ENCODE peak calls at places on chromosomes 7 and 10, in seven cellular contexts. C is IMR-90, H is PC-3, E is hepatocyte, A is HCT116, R is fibroblast of lung, L is H9. M is an unnamed sample.

GRCh38 chr7:113548561-113548960 is 370.2 kb downstream of the PPP1R3A start:
- DNase-seq in C (no peak), H (no peak), E (no peak), A (no peak), R (no peak), L (no peak), M (no peak)

GRCh38 chr7:133780912-133781311 is 346.2 kb upstream of the LRGUK start:
- DNase-seq in C (no peak), H (no peak), E (no peak), A (no peak), R (no peak), L (no peak), M (no peak)

GRCh38 chr10:62082729-62083412 is 181.4 kb downstream of the ARID5B start:
- DNase-seq in C (peak; percentile 74), H (peak; percentile 69), E (no peak), A (no peak), R (peak; percentile 80), L (no peak), M (no peak)

GRCh38 chr10:69640196-69640980 is 10.3 kb downstream of the FAM241B start:
- DNase-seq in C (no peak), H (no peak), E (no peak), A (no peak), R (no peak), L (no peak), M (no peak)

GRCh38 chr10:126905776-126906703 is 812 bp downstream of the DOCK1 start:
- DNase-seq in C (peak; percentile 52), H (no peak), E (peak; percentile 56), A (no peak), R (peak; percentile 55), L (peak; percentile 69), M (peak; percentile 88)

GRCh38 chr10:114151486-114151885 is 22.5 kb downstream of the CCDC186 start:
- DNase-seq in C (peak; percentile 92), H (peak; percentile 81), E (no peak), A (peak; percentile 67), R (peak; percentile 51), L (no peak), M (no peak)

GRCh38 chr10:16828114-16828568 is 10.9 kb upstream of the RSU1 start:
- DNase-seq in C (peak; percentile 83), H (peak; percentile 74), E (peak; percentile 90), A (peak; percentile 83), R (peak; percentile 85), L (peak; percentile 78), M (peak; percentile 95)

GRCh38 chr10:27072436-27073114 is 27.7 kb downstream of the ANKRD26 start:
- DNase-seq in C (no peak), H (no peak), E (no peak), A (no peak), R (no peak), L (peak; percentile 73), M (peak; percentile 79)

GRCh38 chr7:6387734-6388294 is 59.9 kb downstream of the DAGLB start:
- DNase-seq in C (no peak), H (no peak), E (no peak), A (no peak), R (no peak), L (no peak), M (no peak)

GRCh38 chr7:7799138-7799537 is 80.7 kb upstream of the RPA3 start:
- DNase-seq in C (peak; percentile 61), H (peak; percentile 73), E (peak; percentile 42), A (no peak), R (peak; percentile 55), L (no peak), M (no peak)

GRCh38 chr7:118352854-118353453 is 128.4 kb downstream of the ANKRD7 start:
- DNase-seq in C (no peak), H (peak; percentile 56), E (peak; percentile 33), A (peak; percentile 52), R (peak; percentile 31), L (no peak), M (peak; percentile 32)

GRCh38 chr10:125017547-125018298 is 75.8 kb downstream of the ZRANB1 start:
- DNase-seq in C (no peak), H (no peak), E (no peak), A (no peak), R (no peak), L (no peak), M (no peak)

GRCh38 chr10:98295907-98296306 is 27.9 kb upstream of the LOXL4 start:
- DNase-seq in C (peak; percentile 49), H (peak; percentile 25), E (no peak), A (no peak), R (peak; percentile 31), L (no peak), M (peak; percentile 35)

GRCh38 chr10:97217299-97217698 is 31.5 kb upstream of the SLIT1 start:
- DNase-seq in C (no peak), H (no peak), E (no peak), A (no peak), R (no peak), L (no peak), M (no peak)

GRCh38 chr7:14207154-14207553 is 217.7 kb upstream of the ETV1 start:
- DNase-seq in C (no peak), H (no peak), E (no peak), A (no peak), R (no peak), L (no peak), M (no peak)

GRCh38 chr10:58969578-58969977 is 206.9 kb upstream of the PHYHIPL start:
- DNase-seq in C (no peak), H (no peak), E (no peak), A (no peak), R (no peak), L (no peak), M (no peak)

GRCh38 chr10:58963723-58964124 is 212.7 kb upstream of the PHYHIPL start:
- DNase-seq in C (no peak), H (no peak), E (no peak), A (no peak), R (no peak), L (peak; percentile 89), M (peak; percentile 88)

GRCh38 chr10:58963101-58963534 is 213.3 kb upstream of the PHYHIPL start:
- DNase-seq in C (no peak), H (peak; percentile 42), E (peak; percentile 28), A (no peak), R (no peak), L (peak; percentile 59), M (peak; percentile 83)

GRCh38 chr10:58967551-58968418 is 208.7 kb upstream of the PHYHIPL start:
- DNase-seq in C (no peak), H (no peak), E (peak; percentile 86), A (no peak), R (no peak), L (peak; percentile 93), M (peak; percentile 89)

DNA sequence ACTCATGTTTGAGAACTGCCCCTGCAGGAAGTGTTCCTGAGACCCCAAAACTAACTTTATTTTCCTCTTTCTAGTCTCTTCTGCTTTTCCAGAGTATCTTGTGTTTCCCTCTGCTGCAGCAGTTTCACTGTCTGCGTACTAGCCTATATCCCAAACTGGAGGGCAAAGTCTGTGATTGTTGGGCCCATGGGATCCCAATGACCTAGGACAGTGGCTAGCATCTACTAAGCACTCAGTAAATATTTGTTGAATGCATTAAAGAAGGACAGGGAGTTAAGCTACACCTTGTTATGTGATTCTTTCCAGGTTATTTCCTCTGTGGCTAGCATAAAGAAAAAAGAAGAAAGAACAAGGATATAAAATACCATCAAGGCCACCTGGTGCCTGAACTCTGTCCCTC is 210.6 kb upstream of the PHYHIPL start:
- DNase-seq in C (no peak), H (no peak), E (no peak), A (no peak), R (no peak), L (no peak), M (no peak)
- H3K4me1 ChIP-seq in C (no peaks in the 10 kb centered on the region), H (no peaks in the 10 kb centered on the region), E (no peaks in the 10 kb centered on the region), A (peaks cover 9% of the 10 kb centered on the region), R (no peaks in the 10 kb centered on the region), L (peaks cover 5% of the 10 kb centered on the region), M (peaks cover 42% of the 10 kb centered on the region)

GRCh38 chr10:131909014-131909808 is 8.4 kb downstream of the PPP2R2D start:
- DNase-seq in C (no peak), H (peak; percentile 4), E (no peak), A (no peak), R (no peak), L (no peak), M (no peak)

GRCh38 chr10:131907679-131908078 is 6.9 kb downstream of the PPP2R2D start:
- DNase-seq in C (no peak), H (no peak), E (no peak), A (no peak), R (no peak), L (no peak), M (no peak)

GRCh38 chr10:131909929-131910328 is 9.1 kb downstream of the PPP2R2D start:
- DNase-seq in C (no peak), H (no peak), E (no peak), A (no peak), R (no peak), L (no peak), M (no peak)

GRCh38 chr10:131906269-131906639 is 5.4 kb downstream of the PPP2R2D start:
- DNase-seq in C (no peak), H (no peak), E (no peak), A (no peak), R (no peak), L (no peak), M (no peak)

GRCh38 chr10:131908151-131908550 is 7.3 kb downstream of the PPP2R2D start:
- DNase-seq in C (no peak), H (no peak), E (no peak), A (no peak), R (no peak), L (no peak), M (no peak)
- H4K20me1 ChIP-seq in C (peaks cover 74% of the 10 kb centered on the region), H (peaks cover 55% of the 10 kb centered on the region), E (peaks cover 99% of the 10 kb centered on the region), A (no peaks in the 10 kb centered on the region), R (no peaks in the 10 kb centered on the region), L (peaks cover 2% of the 10 kb centered on the region), M (peaks cover 80% of the 10 kb centered on the region)

GRCh38 chr7:123440202-123440601 is 94.2 kb downstream of the IQUB start:
- DNase-seq in C (no peak), H (no peak), E (no peak), A (no peak), R (no peak), L (peak; percentile 74), M (peak; percentile 90)
- H2AFZ ChIP-seq in C (no peak overlapping the region), H (no peak overlapping the region), E (no peak overlapping the region), A (no peak overlapping the region), R (no peak overlapping the region), L (no peak overlapping the region), M (no peak overlapping the region)

GRCh38 chr10:72200883-72201282 is 14.9 kb upstream of the ANAPC16 start:
- DNase-seq in C (no peak), H (no peak), E (no peak), A (no peak), R (no peak), L (no peak), M (no peak)

GRCh38 chr10:72201293-72201692 is 14.5 kb upstream of the ANAPC16 start:
- DNase-seq in C (no peak), H (no peak), E (no peak), A (no peak), R (no peak), L (no peak), M (no peak)

GRCh38 chr10:72204296-72204695 is 11.5 kb upstream of the ANAPC16 start:
- DNase-seq in C (no peak), H (no peak), E (no peak), A (no peak), R (no peak), L (no peak), M (no peak)

GRCh38 chr10:72204724-72205123 is 11.1 kb upstream of the ANAPC16 start:
- DNase-seq in C (no peak), H (no peak), E (no peak), A (no peak), R (no peak), L (no peak), M (no peak)

GRCh38 chr10:72206511-72207229 is 9.1 kb upstream of the ANAPC16 start:
- DNase-seq in C (no peak), H (no peak), E (no peak), A (no peak), R (no peak), L (no peak), M (no peak)
- H3K4me1 ChIP-seq in C (no peaks in the 10 kb centered on the region), H (peaks cover 3% of the 10 kb centered on the region), E (no peaks in the 10 kb centered on the region), A (peaks cover 18% of the 10 kb centered on the region), R (no peaks in the 10 kb centered on the region), L (no peaks in the 10 kb centered on the region), M (no peaks in the 10 kb centered on the region)

M was measured in GM23338.